ENCODE peak calls at places on chromosomes 2 and 18, in ten cellular contexts. One of them, this sample, is unnamed.

GRCh38 chr2:12340164-12340563 is 376.6 kb upstream of the TRIB2 start:
- DNase-seq in body of pancreas: no peak
- DNase-seq in A549: no peak
- DNase-seq in testis: no peak
- DNase-seq in spleen: no peak
- DNase-seq in transverse colon: no peak
- DNase-seq in right lobe of liver: no peak
- DNase-seq in prostate gland: no peak
- DNase-seq in HCT116: no peak
- DNase-seq in stomach: no peak
- DNase-seq in this sample: no peak

GRCh38 chr18:8654482-8655451 is 45.5 kb downstream of the RAB12 start:
- DNase-seq in body of pancreas: no peak
- DNase-seq in A549: peak; percentile 43
- DNase-seq in testis: no peak
- DNase-seq in spleen: no peak
- DNase-seq in transverse colon: no peak
- DNase-seq in right lobe of liver: no peak
- DNase-seq in prostate gland: no peak
- DNase-seq in HCT116: no peak
- DNase-seq in stomach: no peak
- DNase-seq in this sample: peak; percentile 28

GRCh38 chr2:43387092-43388062 is 161.0 kb upstream of the ZFP36L2 start:
- DNase-seq in body of pancreas: no peak
- DNase-seq in A549: no peak
- DNase-seq in testis: no peak
- DNase-seq in spleen: no peak
- DNase-seq in transverse colon: peak; percentile 15
- DNase-seq in right lobe of liver: no peak
- DNase-seq in prostate gland: no peak
- DNase-seq in HCT116: no peak
- DNase-seq in stomach: no peak
- DNase-seq in this sample: no peak

GRCh38 chr2:97718942-97719341 is 5.6 kb downstream of the ZAP70 start:
- DNase-seq in body of pancreas: no peak
- DNase-seq in A549: no peak
- DNase-seq in testis: no peak
- DNase-seq in spleen: no peak
- DNase-seq in transverse colon: no peak
- DNase-seq in right lobe of liver: no peak
- DNase-seq in prostate gland: no peak
- DNase-seq in HCT116: no peak
- DNase-seq in stomach: no peak
- DNase-seq in this sample: no peak

GRCh38 chr2:98026927-98027522 is 31.3 kb upstream of the TMEM131 start:
- DNase-seq in body of pancreas: no peak
- DNase-seq in A549: no peak
- DNase-seq in testis: no peak
- DNase-seq in spleen: no peak
- DNase-seq in transverse colon: no peak
- DNase-seq in right lobe of liver: no peak
- DNase-seq in prostate gland: no peak
- DNase-seq in HCT116: no peak
- DNase-seq in stomach: no peak
- DNase-seq in this sample: no peak

GRCh38 chr2:120395221-120395620 is 49.3 kb downstream of the INHBB start:
- DNase-seq in body of pancreas: no peak
- DNase-seq in A549: no peak
- DNase-seq in testis: peak; percentile 11
- DNase-seq in spleen: peak; percentile 62
- DNase-seq in transverse colon: peak; percentile 0
- DNase-seq in right lobe of liver: peak; percentile 34
- DNase-seq in prostate gland: no peak
- DNase-seq in HCT116: no peak
- DNase-seq in stomach: peak; percentile 13
- DNase-seq in this sample: no peak

GRCh38 chr2:3254438-3254941 is 123.1 kb downstream of the EIPR1 start:
- DNase-seq in body of pancreas: no peak
- DNase-seq in A549: no peak
- DNase-seq in testis: no peak
- DNase-seq in spleen: peak; percentile 60
- DNase-seq in transverse colon: no peak
- DNase-seq in right lobe of liver: no peak
- DNase-seq in prostate gland: no peak
- DNase-seq in HCT116: no peak
- DNase-seq in stomach: no peak
- DNase-seq in this sample: no peak

GRCh38 chr18:1296237-1296636 is 391.6 kb downstream of the ADCYAP1 start:
- DNase-seq in body of pancreas: no peak
- DNase-seq in A549: no peak
- DNase-seq in testis: no peak
- DNase-seq in spleen: peak; percentile 23
- DNase-seq in transverse colon: no peak
- DNase-seq in right lobe of liver: peak; percentile 11
- DNase-seq in prostate gland: no peak
- DNase-seq in HCT116: no peak
- DNase-seq in stomach: no peak
- DNase-seq in this sample: no peak

GRCh38 chr2:98172150-98172765 is 85.3 kb downstream of the VWA3B start:
- DNase-seq in body of pancreas: no peak
- DNase-seq in A549: no peak
- DNase-seq in testis: no peak
- DNase-seq in spleen: no peak
- DNase-seq in transverse colon: no peak
- DNase-seq in right lobe of liver: no peak
- DNase-seq in prostate gland: no peak
- DNase-seq in HCT116: no peak
- DNase-seq in stomach: no peak
- DNase-seq in this sample: no peak

GRCh38 chr18:57629399-57629798 is 7.8 kb upstream of the NARS1 start:
- DNase-seq in body of pancreas: no peak
- DNase-seq in A549: no peak
- DNase-seq in testis: no peak
- DNase-seq in spleen: no peak
- DNase-seq in transverse colon: no peak
- DNase-seq in right lobe of liver: no peak
- DNase-seq in prostate gland: no peak
- DNase-seq in HCT116: no peak
- DNase-seq in stomach: no peak
- DNase-seq in this sample: no peak

GRCh38 chr18:57630759-57631660 is 9.4 kb upstream of the NARS1 start:
- DNase-seq in body of pancreas: no peak
- DNase-seq in A549: no peak
- DNase-seq in testis: no peak
- DNase-seq in spleen: no peak
- DNase-seq in transverse colon: no peak
- DNase-seq in right lobe of liver: no peak
- DNase-seq in prostate gland: no peak
- DNase-seq in HCT116: no peak
- DNase-seq in stomach: no peak
- DNase-seq in this sample: no peak

GRCh38 chr18:57627488-57627887 is 5.9 kb upstream of the NARS1 start:
- DNase-seq in body of pancreas: no peak
- DNase-seq in A549: no peak
- DNase-seq in testis: no peak
- DNase-seq in spleen: no peak
- DNase-seq in transverse colon: no peak
- DNase-seq in right lobe of liver: no peak
- DNase-seq in prostate gland: no peak
- DNase-seq in HCT116: no peak
- DNase-seq in stomach: no peak
- DNase-seq in this sample: no peak

GRCh38 chr18:57631697-57632096 is 10.1 kb upstream of the NARS1 start:
- DNase-seq in body of pancreas: no peak
- DNase-seq in A549: no peak
- DNase-seq in testis: no peak
- DNase-seq in spleen: no peak
- DNase-seq in transverse colon: no peak
- DNase-seq in right lobe of liver: no peak
- DNase-seq in prostate gland: no peak
- DNase-seq in HCT116: no peak
- DNase-seq in stomach: no peak
- DNase-seq in this sample: no peak

GRCh38 chr18:57630002-57630758 is 8.5 kb upstream of the NARS1 start:
- DNase-seq in body of pancreas: peak; percentile 97
- DNase-seq in A549: peak; percentile 79
- DNase-seq in testis: peak; percentile 99
- DNase-seq in spleen: peak; percentile 99
- DNase-seq in transverse colon: peak; percentile 98
- DNase-seq in right lobe of liver: peak; percentile 98
- DNase-seq in prostate gland: peak; percentile 98
- DNase-seq in HCT116: peak; percentile 89
- DNase-seq in stomach: peak; percentile 98
- DNase-seq in this sample: peak; percentile 74
- TF ChIP-seq POLR2A in body of pancreas: peak; percentile 45
- TF ChIP-seq POLR2A in A549: peak; percentile 22
- TF ChIP-seq POLR2A in testis: no peak
- TF ChIP-seq POLR2A in spleen: no peak
- TF ChIP-seq POLR2A in transverse colon: no peak
- TF ChIP-seq POLR2A in right lobe of liver: peak; percentile 39
- TF ChIP-seq POLR2A in prostate gland: no peak
- TF ChIP-seq POLR2A in HCT116: peak; percentile 63
- TF ChIP-seq POLR2A in stomach: no peak
- TF ChIP-seq POLR2A in this sample: peak; percentile 11

GRCh38 chr2:240850026-240850425 is 18.6 kb upstream of the AGXT start:
- DNase-seq in body of pancreas: no peak
- DNase-seq in A549: no peak
- DNase-seq in testis: no peak
- DNase-seq in spleen: peak; percentile 60
- DNase-seq in transverse colon: no peak
- DNase-seq in right lobe of liver: no peak
- DNase-seq in prostate gland: no peak
- DNase-seq in HCT116: no peak
- DNase-seq in stomach: no peak
- DNase-seq in this sample: no peak
- TF ChIP-seq POLR2A in body of pancreas: no peak
- TF ChIP-seq POLR2A in A549: no peak
- TF ChIP-seq POLR2A in testis: no peak
- TF ChIP-seq POLR2A in spleen: no peak
- TF ChIP-seq POLR2A in transverse colon: no peak
- TF ChIP-seq POLR2A in right lobe of liver: no peak
- TF ChIP-seq POLR2A in prostate gland: no peak
- TF ChIP-seq POLR2A in HCT116: no peak
- TF ChIP-seq POLR2A in stomach: no peak
- TF ChIP-seq POLR2A in this sample: no peak

DNA sequence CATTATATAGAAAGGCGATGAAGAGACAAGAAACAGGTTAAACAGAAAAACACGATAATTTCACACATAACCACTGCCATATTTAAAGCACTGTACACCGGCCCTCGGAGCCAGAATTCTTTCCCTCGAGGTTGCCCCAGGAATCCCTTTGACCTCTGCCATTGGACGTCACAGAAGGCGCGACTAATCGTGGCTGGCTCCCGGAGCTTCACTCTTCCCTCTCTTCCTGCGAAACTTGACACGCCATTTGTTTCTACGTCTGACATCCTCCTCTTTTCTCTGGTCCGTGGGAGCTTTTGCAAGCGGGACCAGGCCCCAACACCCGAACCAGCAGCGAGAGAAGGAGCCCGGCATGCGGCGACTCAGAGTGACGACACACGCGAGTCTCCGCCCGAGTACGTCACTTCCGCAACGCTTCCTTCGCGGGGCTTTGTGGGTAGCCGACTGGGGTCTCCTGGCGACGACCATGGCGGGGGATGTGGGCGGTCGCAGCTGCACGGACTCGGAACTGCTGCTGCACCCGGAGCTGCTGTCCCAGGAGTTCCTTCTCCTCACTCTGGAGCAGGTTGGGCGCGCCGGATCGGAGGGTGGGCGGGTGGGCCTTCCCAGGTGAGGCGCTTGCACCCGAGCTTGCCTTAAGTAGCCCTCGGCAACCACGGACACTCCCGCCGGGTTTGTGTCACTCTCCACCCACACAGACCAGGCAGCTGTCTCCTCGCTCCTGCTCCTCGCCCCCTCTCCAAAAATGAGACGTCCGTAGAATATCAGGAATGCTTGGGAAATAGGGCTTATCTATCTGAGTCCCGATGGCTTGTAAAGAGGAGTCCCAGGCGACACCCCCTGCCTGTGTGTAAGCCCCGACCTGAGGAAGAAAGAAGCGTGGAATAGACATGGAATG is at the start of gene C2orf49:
- DNase-seq in body of pancreas: peak; percentile 86
- DNase-seq in A549: peak; percentile 62
- DNase-seq in testis: peak; percentile 92
- DNase-seq in spleen: peak; percentile 95
- DNase-seq in transverse colon: peak; percentile 88
- DNase-seq in right lobe of liver: peak; percentile 87
- DNase-seq in prostate gland: peak; percentile 74
- DNase-seq in HCT116: peak; percentile 72
- DNase-seq in stomach: peak; percentile 88
- DNase-seq in this sample: peak; percentile 69
- TF ChIP-seq POLR2A in body of pancreas: peak; percentile 56
- TF ChIP-seq POLR2A in A549: peak; percentile 63
- TF ChIP-seq POLR2A in testis: no peak
- TF ChIP-seq POLR2A in spleen: no peak
- TF ChIP-seq POLR2A in transverse colon: peak; percentile 12
- TF ChIP-seq POLR2A in right lobe of liver: no peak
- TF ChIP-seq POLR2A in prostate gland: no peak
- TF ChIP-seq POLR2A in HCT116: no peak
- TF ChIP-seq POLR2A in stomach: no peak
- TF ChIP-seq POLR2A in this sample: peak; percentile 50

DNA sequence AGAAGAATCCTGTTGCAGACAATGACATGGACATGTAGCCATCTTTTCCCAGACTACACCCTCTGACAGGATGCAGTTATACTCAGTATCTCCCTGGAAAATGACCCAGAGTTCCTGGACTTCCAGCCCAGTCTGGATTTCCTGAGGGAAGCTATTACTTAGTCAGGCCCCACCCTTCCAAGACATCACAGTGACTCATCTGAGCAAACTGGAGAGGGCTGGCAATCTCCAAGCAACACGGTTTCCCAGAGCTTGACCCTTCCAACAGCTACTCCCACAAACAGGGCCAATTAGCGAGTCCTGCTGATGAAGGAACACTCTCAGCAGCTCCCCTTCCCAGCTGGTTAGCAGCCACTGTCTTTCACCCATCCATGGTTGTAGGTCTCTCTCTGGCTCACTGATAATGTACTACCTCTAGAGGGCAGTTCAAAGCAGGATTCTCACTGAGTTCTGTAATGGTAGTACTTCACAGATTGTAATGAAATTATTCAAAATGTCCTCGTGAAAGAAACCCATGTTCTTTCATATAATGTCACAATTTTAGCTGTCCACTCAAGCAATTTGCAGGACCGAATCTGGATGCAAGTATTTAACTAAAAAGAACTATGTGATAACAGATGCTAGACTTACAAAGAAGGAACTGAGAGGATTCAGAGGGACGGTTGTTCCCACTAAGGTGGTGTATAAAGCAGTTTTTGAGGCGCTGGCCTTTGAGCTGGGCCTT is 110.2 kb downstream of the MDH1 start:
- DNase-seq in body of pancreas: peak; percentile 31
- DNase-seq in A549: peak; percentile 60
- DNase-seq in testis: peak; percentile 52
- DNase-seq in spleen: no peak
- DNase-seq in transverse colon: peak; percentile 46
- DNase-seq in right lobe of liver: no peak
- DNase-seq in prostate gland: peak; percentile 11
- DNase-seq in HCT116: peak; percentile 76
- DNase-seq in stomach: no peak
- DNase-seq in this sample: peak; percentile 54
- TF ChIP-seq POLR2A in body of pancreas: no peak
- TF ChIP-seq POLR2A in A549: no peak
- TF ChIP-seq POLR2A in testis: no peak
- TF ChIP-seq POLR2A in spleen: no peak
- TF ChIP-seq POLR2A in transverse colon: no peak
- TF ChIP-seq POLR2A in right lobe of liver: no peak
- TF ChIP-seq POLR2A in prostate gland: no peak
- TF ChIP-seq POLR2A in HCT116: peak; percentile 16
- TF ChIP-seq POLR2A in stomach: no peak
- TF ChIP-seq POLR2A in this sample: no peak